ENCODE peak calls at places on chromosome 7, in five cellular contexts. H, R, I, M and U are unnamed samples.

GRCh38 chr7:87218941-87219544 is 489 bp downstream of the TMEM243 start:
- DNase-seq in H (peak), R (no peak), I (peak), M (peak), U (peak)

GRCh38 chr7:139666501-139666900 is 111.3 kb downstream of the HIPK2 start:
- DNase-seq in H (no peak), R (no peak), I (no peak), M (no peak), U (no peak)

GRCh38 chr7:116689787-116690186 is 17.8 kb downstream of the MET start:
- DNase-seq in H (no peak), R (no peak), I (no peak), M (no peak), U (no peak)

GRCh38 chr7:133436014-133436428 is 183.1 kb downstream of the EXOC4 start:
- DNase-seq in H (no peak), R (no peak), I (peak), M (no peak), U (no peak)

GRCh38 chr7:150874401-150875198 is 22.3 kb downstream of the AOC1 start:
- DNase-seq in H (no peak), R (no peak), I (no peak), M (no peak), U (no peak)

GRCh38 chr7:2760098-2760889 is 72.3 kb downstream of the AMZ1 start:
- DNase-seq in H (peak), R (no peak), I (peak), M (no peak), U (peak)

GRCh38 chr7:116672596-116673503 is 854 bp downstream of the MET start:
- DNase-seq in H (no peak), R (no peak), I (peak), M (no peak), U (peak)

GRCh38 chr7:116652793-116653192 is 19.2 kb upstream of the MET start:
- DNase-seq in H (no peak), R (no peak), I (no peak), M (no peak), U (no peak)

GRCh38 chr7:44386139-44386913 is 60.9 kb upstream of the CAMK2B start:
- DNase-seq in H (no peak), R (no peak), I (no peak), M (no peak), U (peak)

GRCh38 chr7:149865437-149865836 is 8.3 kb upstream of the ATP6V0E2 start:
- DNase-seq in H (no peak), R (peak), I (no peak), M (peak), U (peak)